ENCODE peak calls at places on chromosomes 5 and 9, in four cellular contexts. O is GM12865, Y is tibial artery, M is mucosa of descending colon. E is an unnamed sample.

GRCh38 chr9:124359426-124359825 is 55.8 kb downstream of the PSMB7 start:
- DNase-seq in O (no peak), Y (no peak), M (no peak), E (no peak)

GRCh38 chr9:35771524-35771923 is 17.4 kb upstream of the MSMP start:
- DNase-seq in O (no peak), Y (no peak), M (peak), E (no peak)

GRCh38 chr9:122904466-122904822 is 715 bp downstream of the RC3H2 start:
- DNase-seq in O (peak), Y (peak), M (peak), E (no peak)

GRCh38 chr9:36080519-36080918 is 43.8 kb downstream of the RECK start:
- DNase-seq in O (no peak), Y (no peak), M (no peak), E (no peak)

GRCh38 chr9:23736293-23736692 is 89.7 kb downstream of the ELAVL2 start:
- DNase-seq in O (no peak), Y (no peak), M (no peak), E (no peak)

GRCh38 chr5:13930721-13931246 is 13.7 kb downstream of the DNAH5 start:
- DNase-seq in O (no peak), Y (no peak), M (no peak), E (no peak)

GRCh38 chr5:118647587-118647986 is 340.8 kb downstream of the DTWD2 start:
- DNase-seq in O (no peak), Y (no peak), M (no peak), E (no peak)

GRCh38 chr5:55241756-55242155 is 8.3 kb upstream of the CCNO start:
- DNase-seq in O (no peak), Y (no peak), M (no peak), E (no peak)

GRCh38 chr5:99911971-99912370 is 623.2 kb upstream of the FAM174A start:
- DNase-seq in O (no peak), Y (no peak), M (no peak), E (no peak)

GRCh38 chr9:129725841-129726251 is 27.0 kb downstream of the PTGES start:
- DNase-seq in O (no peak), Y (no peak), M (no peak), E (no peak)

GRCh38 chr9:4258321-4259093 is 41.4 kb downstream of the GLIS3 start:
- DNase-seq in O (no peak), Y (no peak), M (no peak), E (no peak)

DNA sequence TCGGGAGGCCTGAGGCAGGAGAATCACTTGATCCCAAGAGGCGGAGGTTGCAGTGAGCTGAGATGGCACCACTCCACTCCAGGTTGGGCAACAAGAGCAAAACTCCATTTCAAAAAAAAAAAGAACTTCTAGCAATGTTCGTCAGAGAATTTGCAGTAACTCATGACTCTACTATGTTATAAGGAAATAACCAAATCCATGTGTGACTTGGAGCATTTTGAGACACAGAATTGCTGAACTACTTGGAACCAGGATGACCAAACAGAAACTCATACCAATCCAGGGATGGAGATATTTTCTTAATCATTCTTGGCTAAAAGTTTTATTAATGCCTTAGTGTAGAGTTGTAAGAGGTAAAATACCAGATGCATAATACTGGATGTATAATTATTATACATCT is 99.9 kb upstream of the BNC2 start:
- DNase-seq in O (no peak), Y (no peak), M (no peak), E (no peak)
- TF ChIP-seq CTCF in O (no peak), Y (no peak), M (no peak), E (no peak)

DNA sequence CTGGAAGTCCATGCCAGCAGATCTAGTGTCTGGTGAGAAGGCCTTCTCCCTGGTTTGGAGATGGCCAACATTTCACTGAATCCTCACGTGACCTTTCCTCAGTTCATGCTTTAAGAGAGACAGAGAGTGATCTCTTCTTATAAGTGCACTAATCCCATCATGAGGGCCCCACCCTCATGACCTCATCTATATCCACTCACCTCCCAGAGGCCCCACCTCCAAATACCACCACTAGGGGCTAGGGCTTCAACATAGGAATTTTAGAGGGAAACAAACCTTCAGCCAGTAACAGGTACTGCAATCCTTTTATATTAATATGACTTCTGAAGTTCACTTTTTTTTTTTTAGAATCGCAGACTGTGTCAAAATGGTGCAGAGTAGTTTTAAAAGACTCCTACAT is 496.9 kb upstream of the ADAMTS16 start:
- DNase-seq in O (no peak), Y (no peak), M (no peak), E (no peak)
- TF ChIP-seq CTCF in O (no peak), Y (no peak), M (no peak), E (no peak)

GRCh38 chr9:99819484-99820329 is 2.0 kb upstream of the NR4A3 start:
- DNase-seq in O (peak), Y (peak), M (peak), E (peak)

GRCh38 chr9:99822096-99822595 is 461 bp downstream of the NR4A3 start:
- DNase-seq in O (peak), Y (no peak), M (no peak), E (no peak)

GRCh38 chr9:99822596-99823391 is 1.1 kb downstream of the NR4A3 start:
- DNase-seq in O (peak), Y (peak), M (peak), E (no peak)

GRCh38 chr9:99820330-99821186 is 1.1 kb upstream of the NR4A3 start:
- DNase-seq in O (peak), Y (peak), M (peak), E (no peak)

GRCh38 chr9:99821187-99822095 is at the start of gene NR4A3:
- DNase-seq in O (peak), Y (peak), M (peak), E (peak)
- TF ChIP-seq CTCF in O (peak), Y (peak), M (no peak), E (no peak)

DNA sequence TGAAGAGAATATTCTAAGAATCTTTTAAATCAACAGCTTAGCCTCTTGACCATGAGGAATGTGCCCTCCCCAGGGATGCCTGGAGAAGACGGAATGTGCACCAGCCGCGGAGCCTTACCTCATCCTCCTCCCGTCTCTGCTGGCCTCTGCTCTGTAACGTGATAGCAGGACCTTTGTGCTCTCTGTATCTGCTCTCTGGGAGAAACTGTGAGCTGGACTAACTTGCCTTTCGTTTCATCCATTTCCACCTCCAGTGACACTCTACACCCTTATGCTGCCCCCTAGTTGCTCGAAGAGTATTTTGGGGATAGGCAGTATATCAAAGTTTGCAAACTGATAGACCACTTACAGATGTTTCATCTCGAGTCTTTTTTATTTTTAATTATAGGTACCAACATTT is 141.4 kb downstream of the NPR3 start:
- DNase-seq in O (peak), Y (peak), M (peak), E (no peak)
- TF ChIP-seq CTCF in O (no peak), Y (peak), M (no peak), E (no peak)

GRCh38 chr9:37663926-37664325 is 13.2 kb downstream of the FRMPD1 start:
- DNase-seq in O (no peak), Y (no peak), M (no peak), E (no peak)

GRCh38 chr9:37669232-37669631 is 18.5 kb downstream of the FRMPD1 start:
- DNase-seq in O (no peak), Y (no peak), M (no peak), E (no peak)

GRCh38 chr9:37667706-37668672 is 17.2 kb downstream of the FRMPD1 start:
- DNase-seq in O (no peak), Y (no peak), M (no peak), E (peak)
- TF ChIP-seq CTCF in O (no peak), Y (no peak), M (no peak), E (no peak)

GRCh38 chr5:178227138-178227659 is 5.4 kb downstream of the PHYKPL start:
- DNase-seq in O (no peak), Y (no peak), M (no peak), E (no peak)
- TF ChIP-seq CTCF in O (no peak), Y (no peak), M (no peak), E (no peak)